ENCODE peak calls at places on chromosomes 13 and 19, in nine cellular contexts. One of them, this sample, is unnamed.

GRCh38 chr13:39044536-39044935 is 6.3 kb downstream of the NHLRC3 start:
- DNase-seq in neural progenitor cell: no peak
- DNase-seq in EH: no peak
- DNase-seq in HTR-8/SVneo: no peak
- DNase-seq in NCI-H345: no peak
- DNase-seq in choroid plexus epithelial cell: no peak
- DNase-seq in B cell: no peak
- DNase-seq in COR-L47: no peak
- DNase-seq in AG04449: no peak
- DNase-seq in this sample: no peak

GRCh38 chr13:73938375-73939070 is 195.7 kb downstream of the KLF12 start:
- DNase-seq in EH: peak; percentile 88
- DNase-seq in neural progenitor cell: no peak
- DNase-seq in AG04449: peak; percentile 82
- DNase-seq in B cell: no peak
- DNase-seq in COR-L47: no peak
- DNase-seq in HTR-8/SVneo: peak; percentile 40
- DNase-seq in choroid plexus epithelial cell: peak; percentile 95
- DNase-seq in NCI-H345: no peak
- DNase-seq in this sample: no peak

GRCh38 chr13:79522583-79522982 is 41.6 kb downstream of the NDFIP2 start:
- DNase-seq in NCI-H345: no peak
- DNase-seq in choroid plexus epithelial cell: peak; percentile 90
- DNase-seq in AG04449: no peak
- DNase-seq in B cell: no peak
- DNase-seq in neural progenitor cell: no peak
- DNase-seq in HTR-8/SVneo: no peak
- DNase-seq in COR-L47: no peak
- DNase-seq in EH: peak; percentile 62
- DNase-seq in this sample: no peak

GRCh38 chr13:61414686-61415664 is 674 bp downstream of the PCDH20 start:
- DNase-seq in HTR-8/SVneo: no peak
- DNase-seq in neural progenitor cell: peak; percentile 91
- DNase-seq in COR-L47: peak; percentile 70
- DNase-seq in choroid plexus epithelial cell: peak; percentile 1
- DNase-seq in EH: no peak
- DNase-seq in NCI-H345: peak; percentile 67
- DNase-seq in AG04449: no peak
- DNase-seq in B cell: no peak
- DNase-seq in this sample: peak; percentile 76

GRCh38 chr13:77810430-77810829 is 108.2 kb downstream of the EDNRB start:
- DNase-seq in NCI-H345: no peak
- DNase-seq in HTR-8/SVneo: no peak
- DNase-seq in COR-L47: no peak
- DNase-seq in neural progenitor cell: no peak
- DNase-seq in B cell: no peak
- DNase-seq in EH: peak; percentile 29
- DNase-seq in AG04449: no peak
- DNase-seq in choroid plexus epithelial cell: peak; percentile 51
- DNase-seq in this sample: no peak

GRCh38 chr13:28129911-28130693 is 8.2 kb upstream of the PAN3 start:
- DNase-seq in NCI-H345: no peak
- DNase-seq in HTR-8/SVneo: no peak
- DNase-seq in choroid plexus epithelial cell: no peak
- DNase-seq in neural progenitor cell: no peak
- DNase-seq in EH: no peak
- DNase-seq in COR-L47: no peak
- DNase-seq in AG04449: no peak
- DNase-seq in B cell: no peak
- DNase-seq in this sample: no peak

GRCh38 chr13:41610426-41610825 is 153.1 kb downstream of the RGCC start:
- DNase-seq in EH: peak; percentile 70
- DNase-seq in HTR-8/SVneo: no peak
- DNase-seq in B cell: no peak
- DNase-seq in NCI-H345: peak; percentile 83
- DNase-seq in neural progenitor cell: no peak
- DNase-seq in choroid plexus epithelial cell: peak; percentile 98
- DNase-seq in COR-L47: peak; percentile 72
- DNase-seq in AG04449: peak; percentile 89
- DNase-seq in this sample: no peak

GRCh38 chr19:55390461-55390880 is 4.7 kb downstream of the RPL28 start:
- DNase-seq in HTR-8/SVneo: no peak
- DNase-seq in choroid plexus epithelial cell: peak; percentile 88
- DNase-seq in neural progenitor cell: no peak
- DNase-seq in B cell: no peak
- DNase-seq in AG04449: no peak
- DNase-seq in NCI-H345: no peak
- DNase-seq in EH: peak; percentile 39
- DNase-seq in COR-L47: no peak
- DNase-seq in this sample: no peak

GRCh38 chr13:40126301-40127085 is 471.0 kb downstream of the COG6 start:
- DNase-seq in HTR-8/SVneo: no peak
- DNase-seq in neural progenitor cell: no peak
- DNase-seq in AG04449: no peak
- DNase-seq in NCI-H345: no peak
- DNase-seq in COR-L47: no peak
- DNase-seq in choroid plexus epithelial cell: no peak
- DNase-seq in EH: no peak
- DNase-seq in B cell: peak; percentile 34
- DNase-seq in this sample: no peak

GRCh38 chr19:8413593-8413923 is 453 bp downstream of the MARCHF2 start:
- DNase-seq in HTR-8/SVneo: no peak
- DNase-seq in EH: no peak
- DNase-seq in AG04449: no peak
- DNase-seq in COR-L47: no peak
- DNase-seq in choroid plexus epithelial cell: no peak
- DNase-seq in neural progenitor cell: no peak
- DNase-seq in B cell: no peak
- DNase-seq in NCI-H345: no peak
- DNase-seq in this sample: no peak

GRCh38 chr13:51066091-51066831 is 44.8 kb downstream of the C13orf42 start:
- DNase-seq in HTR-8/SVneo: peak; percentile 2
- DNase-seq in B cell: peak; percentile 17
- DNase-seq in choroid plexus epithelial cell: peak; percentile 22
- DNase-seq in AG04449: no peak
- DNase-seq in NCI-H345: no peak
- DNase-seq in neural progenitor cell: no peak
- DNase-seq in COR-L47: peak; percentile 24
- DNase-seq in EH: peak; percentile 51
- DNase-seq in this sample: no peak

GRCh38 chr13:114179087-114179658 is at the start of gene CFAP97D2:
- DNase-seq in HTR-8/SVneo: no peak
- DNase-seq in AG04449: no peak
- DNase-seq in COR-L47: no peak
- DNase-seq in B cell: no peak
- DNase-seq in neural progenitor cell: peak; percentile 29
- DNase-seq in choroid plexus epithelial cell: no peak
- DNase-seq in EH: no peak
- DNase-seq in NCI-H345: no peak
- DNase-seq in this sample: no peak

GRCh38 chr19:54297759-54298305 is 15.1 kb downstream of the LILRA5 start:
- DNase-seq in NCI-H345: no peak
- DNase-seq in EH: peak; percentile 12
- DNase-seq in choroid plexus epithelial cell: peak; percentile 20
- DNase-seq in B cell: peak; percentile 41
- DNase-seq in neural progenitor cell: peak; percentile 9
- DNase-seq in AG04449: no peak
- DNase-seq in COR-L47: no peak
- DNase-seq in HTR-8/SVneo: no peak
- DNase-seq in this sample: no peak